ENCODE peak calls at places on chromosomes 2 and 18, in nine cellular contexts. J is CD8-positive, alpha-beta memory T cell; E is A549; C is bronchial epithelial cell; P is thoracic aorta; W is dorsolateral prefrontal cortex; I is GM23338; A is neuronal stem cell; G is adrenal gland. Q is an unnamed sample.

GRCh38 chr18:44736664-44737063 is 56.0 kb downstream of the SETBP1 start:
- DNase-seq in J (no peak), E (no peak), C (peak), P (no peak), W (no peak), I (no peak), A (no peak), G (no peak), Q (no peak)

GRCh38 chr18:61466736-61467135 is 133.5 kb downstream of the CDH20 start:
- DNase-seq in J (no peak), E (no peak), C (no peak), P (no peak), W (peak), I (peak), A (no peak), G (no peak), Q (no peak)

GRCh38 chr18:34595673-34596072 is 114.4 kb upstream of the DTNA start:
- DNase-seq in J (no peak), E (no peak), C (peak), P (no peak), W (no peak), I (peak), A (no peak), G (peak), Q (no peak)

GRCh38 chr2:191593622-191594416 is 84.1 kb upstream of the NABP1 start:
- DNase-seq in J (no peak), E (peak), C (peak), P (no peak), W (no peak), I (no peak), A (no peak), G (no peak), Q (peak)

GRCh38 chr18:28126768-28127167 is 50.2 kb downstream of the CDH2 start:
- DNase-seq in J (no peak), E (no peak), C (no peak), P (no peak), W (no peak), I (no peak), A (no peak), G (no peak), Q (no peak)

GRCh38 chr18:58405107-58405898 is 223.6 kb downstream of the ALPK2 start:
- DNase-seq in J (no peak), E (no peak), C (no peak), P (no peak), W (no peak), I (no peak), A (no peak), G (no peak), Q (no peak)

GRCh38 chr2:190809139-190809764 is 71.4 kb upstream of the GLS start:
- DNase-seq in J (no peak), E (no peak), C (no peak), P (no peak), W (no peak), I (no peak), A (no peak), G (no peak), Q (no peak)

GRCh38 chr2:70029814-70030409 is 57.4 kb upstream of the PCBP1 start:
- DNase-seq in J (no peak), E (no peak), C (no peak), P (peak), W (peak), I (peak), A (peak), G (peak), Q (peak)

GRCh38 chr2:231124833-231125232 is at the start of gene HTR2B:
- DNase-seq in J (no peak), E (no peak), C (no peak), P (no peak), W (no peak), I (peak), A (no peak), G (peak), Q (no peak)

GRCh38 chr2:144453486-144454158 is 66.3 kb downstream of the ZEB2 start:
- DNase-seq in J (no peak), E (no peak), C (no peak), P (no peak), W (no peak), I (no peak), A (no peak), G (no peak), Q (no peak)

GRCh38 chr18:24543408-24544140 is 83.1 kb downstream of the HRH4 start:
- DNase-seq in J (no peak), E (no peak), C (no peak), P (no peak), W (no peak), I (no peak), A (no peak), G (no peak), Q (no peak)

GRCh38 chr18:50839996-50840395 is 20.2 kb upstream of the MRO start:
- DNase-seq in J (no peak), E (no peak), C (no peak), P (no peak), W (no peak), I (no peak), A (no peak), G (no peak), Q (no peak)

GRCh38 chr2:195694553-195694952 is 37.5 kb downstream of the SLC39A10 start:
- DNase-seq in J (no peak), E (no peak), C (no peak), P (no peak), W (no peak), I (no peak), A (no peak), G (no peak), Q (no peak)

GRCh38 chr2:16318051-16318450 is 347.6 kb downstream of the CYRIA start:
- DNase-seq in J (no peak), E (no peak), C (no peak), P (no peak), W (no peak), I (no peak), A (no peak), G (no peak), Q (no peak)

GRCh38 chr18:45588284-45588683 is 27.0 kb upstream of the SLC14A2 start:
- DNase-seq in J (no peak), E (no peak), C (no peak), P (no peak), W (no peak), I (no peak), A (no peak), G (no peak), Q (no peak)

GRCh38 chr2:239297142-239298125 is 103.4 kb downstream of the HDAC4 start:
- DNase-seq in J (no peak), E (no peak), C (no peak), P (no peak), W (peak), I (no peak), A (no peak), G (peak), Q (no peak)

GRCh38 chr2:211085056-211085680 is 528.8 kb downstream of the CPS1 start:
- DNase-seq in J (no peak), E (peak), C (peak), P (no peak), W (no peak), I (peak), A (peak), G (peak), Q (no peak)

GRCh38 chr18:41486581-41486980 is 468.5 kb upstream of the PIK3C3 start:
- DNase-seq in J (no peak), E (no peak), C (no peak), P (no peak), W (no peak), I (no peak), A (no peak), G (no peak), Q (no peak)

GRCh38 chr2:35783723-35784122 is 571.9 kb upstream of the CRIM1 start:
- DNase-seq in J (no peak), E (no peak), C (peak), P (no peak), W (no peak), I (peak), A (no peak), G (no peak), Q (no peak)

GRCh38 chr2:26946841-26947784 is 23.3 kb upstream of the MAPRE3 start:
- DNase-seq in J (no peak), E (no peak), C (no peak), P (no peak), W (no peak), I (no peak), A (no peak), G (peak), Q (no peak)

DNA sequence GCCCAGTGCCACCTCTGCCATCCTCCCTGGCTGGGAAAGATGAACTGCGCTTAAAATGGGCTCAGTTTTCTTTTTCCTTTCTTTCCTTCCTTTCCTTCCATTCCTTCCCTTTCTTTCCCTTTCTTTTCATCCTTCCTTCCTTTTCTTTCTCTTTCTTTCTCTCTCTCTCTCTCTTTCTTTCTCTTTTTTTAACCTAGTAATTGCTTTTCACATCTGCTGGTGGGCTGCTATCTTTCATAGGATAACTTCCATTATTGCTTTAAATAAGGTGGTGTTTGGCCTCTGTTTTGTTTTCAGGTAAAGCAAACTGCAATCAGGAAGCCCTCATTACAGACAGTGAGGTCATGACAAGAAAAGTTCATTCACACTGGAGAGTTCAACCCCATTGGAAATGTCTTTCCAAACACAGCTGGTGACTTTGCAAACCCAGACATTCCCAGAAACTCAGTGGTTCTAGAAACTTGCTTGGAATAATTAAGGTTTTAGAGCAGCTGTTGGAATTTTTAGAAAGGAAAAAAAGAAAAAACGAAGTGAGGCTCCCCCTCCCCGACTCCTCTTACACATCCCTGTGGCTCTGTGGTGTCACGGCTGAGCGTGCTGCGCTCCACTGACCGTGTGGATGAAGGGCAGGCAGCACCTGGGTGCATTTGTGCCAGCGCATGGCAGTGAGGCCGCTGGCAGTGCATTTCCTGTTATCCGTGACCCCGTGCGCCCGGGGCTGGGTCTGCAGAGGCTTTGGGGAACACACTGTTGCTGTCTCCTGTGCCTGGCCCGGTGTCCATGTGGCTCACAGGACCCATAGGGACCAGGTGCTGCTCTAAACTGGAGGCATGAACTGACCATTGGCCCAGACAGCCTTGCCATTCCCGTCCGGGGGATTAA is 76.9 kb downstream of the MBP start:
- DNase-seq in J (no peak), E (no peak), C (no peak), P (no peak), W (no peak), I (no peak), A (no peak), G (no peak), Q (no peak)
- H3K4me3 ChIP-seq in J (peak), E (no peak), C (no peak), P (no peak), W (peak), I (no peak), A (no peak), G (no peak), Q (no peak)

GRCh38 chr2:204842731-204843490 is 297.6 kb downstream of the PARD3B start:
- DNase-seq in J (no peak), E (peak), C (peak), P (no peak), W (peak), I (no peak), A (no peak), G (peak), Q (peak)
- H3K4me3 ChIP-seq in J (no peak), E (no peak), C (no peak), P (peak), W (no peak), I (no peak), A (no peak), G (peak), Q (peak)

GRCh38 chr2:20419752-20420151 is 27.1 kb upstream of the RHOB start:
- DNase-seq in J (no peak), E (no peak), C (no peak), P (no peak), W (no peak), I (no peak), A (no peak), G (no peak), Q (no peak)

GRCh38 chr2:20416723-20417122 is 30.2 kb upstream of the RHOB start:
- DNase-seq in J (no peak), E (no peak), C (no peak), P (no peak), W (no peak), I (no peak), A (no peak), G (no peak), Q (no peak)

GRCh38 chr2:20421336-20421987 is 25.4 kb upstream of the RHOB start:
- DNase-seq in J (no peak), E (no peak), C (no peak), P (no peak), W (no peak), I (no peak), A (no peak), G (no peak), Q (no peak)

GRCh38 chr2:20419007-20419576 is 27.8 kb upstream of the RHOB start:
- DNase-seq in J (no peak), E (no peak), C (peak), P (no peak), W (no peak), I (no peak), A (no peak), G (no peak), Q (no peak)

GRCh38 chr2:20418519-20418918 is 28.4 kb upstream of the RHOB start:
- DNase-seq in J (no peak), E (no peak), C (no peak), P (no peak), W (no peak), I (no peak), A (no peak), G (no peak), Q (no peak)
- H3K4me3 ChIP-seq in J (no peak), E (no peak), C (no peak), P (no peak), W (no peak), I (no peak), A (no peak), G (no peak), Q (no peak)

DNA sequence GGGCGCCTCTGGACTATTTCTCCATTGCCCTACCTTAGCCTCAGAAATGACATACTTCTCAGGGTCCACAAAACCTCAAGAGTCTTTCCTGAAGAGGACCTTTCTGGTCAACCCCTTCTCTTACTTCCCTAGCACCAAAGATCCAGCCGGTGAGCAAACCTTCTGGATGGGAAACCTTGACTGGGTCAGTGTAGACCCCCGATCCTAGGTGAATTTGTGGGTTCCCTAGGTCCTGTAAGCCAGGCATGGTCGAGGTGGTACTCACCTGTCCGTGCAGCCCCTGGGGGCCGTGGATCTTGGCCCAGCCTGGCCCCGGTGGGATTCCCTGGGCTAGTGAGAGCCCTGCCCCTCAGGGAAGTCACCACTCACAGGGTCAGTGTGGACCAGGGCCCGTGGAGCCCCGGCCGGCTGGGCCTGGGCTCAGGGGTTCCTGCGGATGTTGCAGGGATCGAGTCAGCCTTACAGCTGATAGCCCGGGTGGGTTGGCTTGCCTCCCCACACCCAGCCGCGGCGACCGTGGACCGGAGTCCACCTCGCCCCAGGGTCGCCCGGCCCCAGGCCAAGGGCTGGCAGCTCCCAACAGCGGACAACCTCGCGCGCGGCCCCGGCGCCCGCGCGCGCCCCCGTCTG is 576 bp downstream of the ATG9A start:
- DNase-seq in J (no peak), E (no peak), C (no peak), P (no peak), W (no peak), I (no peak), A (no peak), G (no peak), Q (no peak)
- H3K4me3 ChIP-seq in J (peak), E (peak), C (peak), P (peak), W (peak), I (peak), A (peak), G (peak), Q (peak)

DNA sequence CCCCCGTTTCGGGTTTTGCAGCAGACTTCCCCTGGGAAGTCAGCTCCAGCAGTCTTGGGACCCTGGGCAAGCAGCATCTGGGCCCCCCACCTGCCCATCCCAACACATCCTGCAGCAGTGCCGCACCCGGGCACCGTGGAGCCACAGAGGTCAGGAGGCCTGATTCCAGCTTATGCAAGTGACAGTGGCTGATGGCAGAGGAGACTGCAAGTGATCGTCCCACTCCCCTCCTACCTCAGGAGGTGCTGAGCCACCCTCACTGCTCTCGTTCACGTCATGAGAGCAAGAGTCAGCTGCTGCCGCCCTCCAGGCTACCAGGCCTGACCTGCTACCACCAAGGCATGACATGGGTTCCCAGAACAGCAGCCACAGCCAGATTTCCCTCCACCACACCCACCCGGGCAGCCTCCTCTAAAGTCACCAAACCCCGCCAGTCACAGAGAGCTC is 18.2 kb downstream of the COX7A2L start:
- DNase-seq in J (no peak), E (no peak), C (no peak), P (no peak), W (no peak), I (no peak), A (no peak), G (peak), Q (no peak)
- H3K4me3 ChIP-seq in J (no peak), E (no peak), C (no peak), P (no peak), W (no peak), I (no peak), A (no peak), G (no peak), Q (no peak)

DNA sequence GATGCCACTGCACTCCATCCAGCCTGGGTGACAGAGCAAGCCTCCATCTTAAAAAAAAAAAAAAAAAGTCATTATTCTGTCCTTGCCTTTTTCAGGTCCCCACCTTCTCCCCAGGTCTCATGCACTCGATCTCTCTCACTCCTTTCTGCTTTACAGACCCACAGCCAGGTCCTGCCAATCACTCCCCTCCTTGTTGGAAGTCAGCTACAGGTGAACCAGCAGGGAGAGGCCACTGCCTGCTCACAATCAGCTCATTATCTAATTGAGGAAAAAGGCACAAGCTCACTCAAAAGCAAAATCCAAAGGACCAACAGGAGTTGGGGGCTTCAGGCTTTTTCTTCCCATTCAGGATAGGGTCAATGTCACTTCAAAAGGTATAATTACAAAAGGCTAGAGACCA is 2.0 kb downstream of the WDFY1 start:
- DNase-seq in J (no peak), E (no peak), C (no peak), P (no peak), W (no peak), I (no peak), A (no peak), G (no peak), Q (no peak)
- H3K4me3 ChIP-seq in J (no peak), E (peak), C (no peak), P (peak), W (peak), I (peak), A (peak), G (peak), Q (peak)